ENCODE peak calls at places on chromosome 22, in ten cellular contexts. One of them, this sample, is unnamed.

GRCh38 chr22:42343551-42344081 is 73.2 kb upstream of the TCF20 start:
- DNase-seq in RWPE1: no peak
- DNase-seq in AG20443: peak; percentile 77
- DNase-seq in NCI-H510A treated with DMSO at 0.1 percent for 48 hours: no peak
- DNase-seq in activated naive CD4-positive, alpha-beta T cell treated with Interleukin-2 at 50 U/mL for 16 hours: no peak
- DNase-seq in NCI-H1436: peak; percentile 48
- DNase-seq in left ventricle myocardium superior: peak; percentile 58
- DNase-seq in pancreas: no peak
- DNase-seq in stimulated activated CD8-positive, alpha-beta memory T cell treated with anti-CD3 and anti-CD28 coated beads, Interleukin-7, amount 100 ng/mL, for 24 hours: no peak
- DNase-seq in NB4: no peak
- DNase-seq in this sample: peak; percentile 67

GRCh38 chr22:47089374-47089773 is 326.9 kb downstream of the TBC1D22A start:
- DNase-seq in stimulated activated CD8-positive, alpha-beta memory T cell treated with anti-CD3 and anti-CD28 coated beads, Interleukin-7, amount 100 ng/mL, for 24 hours: no peak
- DNase-seq in NCI-H510A treated with DMSO at 0.1 percent for 48 hours: no peak
- DNase-seq in pancreas: no peak
- DNase-seq in NCI-H1436: no peak
- DNase-seq in activated naive CD4-positive, alpha-beta T cell treated with Interleukin-2 at 50 U/mL for 16 hours: no peak
- DNase-seq in NB4: no peak
- DNase-seq in RWPE1: no peak
- DNase-seq in left ventricle myocardium superior: no peak
- DNase-seq in AG20443: no peak
- DNase-seq in this sample: no peak

GRCh38 chr22:49815641-49816071 is 12.0 kb downstream of the BRD1 start:
- DNase-seq in pancreas: no peak
- DNase-seq in NCI-H1436: no peak
- DNase-seq in RWPE1: no peak
- DNase-seq in AG20443: no peak
- DNase-seq in NCI-H510A treated with DMSO at 0.1 percent for 48 hours: no peak
- DNase-seq in activated naive CD4-positive, alpha-beta T cell treated with Interleukin-2 at 50 U/mL for 16 hours: peak; percentile 23
- DNase-seq in NB4: no peak
- DNase-seq in left ventricle myocardium superior: no peak
- DNase-seq in stimulated activated CD8-positive, alpha-beta memory T cell treated with anti-CD3 and anti-CD28 coated beads, Interleukin-7, amount 100 ng/mL, for 24 hours: no peak
- DNase-seq in this sample: no peak

GRCh38 chr22:21775061-21775460 is 39.5 kb upstream of the YPEL1 start:
- DNase-seq in pancreas: no peak
- DNase-seq in left ventricle myocardium superior: no peak
- DNase-seq in RWPE1: no peak
- DNase-seq in activated naive CD4-positive, alpha-beta T cell treated with Interleukin-2 at 50 U/mL for 16 hours: no peak
- DNase-seq in NCI-H510A treated with DMSO at 0.1 percent for 48 hours: no peak
- DNase-seq in AG20443: no peak
- DNase-seq in NCI-H1436: no peak
- DNase-seq in stimulated activated CD8-positive, alpha-beta memory T cell treated with anti-CD3 and anti-CD28 coated beads, Interleukin-7, amount 100 ng/mL, for 24 hours: no peak
- DNase-seq in NB4: no peak
- DNase-seq in this sample: no peak

GRCh38 chr22:29218758-29219408 is 13.2 kb downstream of the EMID1 start:
- DNase-seq in NCI-H1436: no peak
- DNase-seq in RWPE1: no peak
- DNase-seq in NCI-H510A treated with DMSO at 0.1 percent for 48 hours: no peak
- DNase-seq in stimulated activated CD8-positive, alpha-beta memory T cell treated with anti-CD3 and anti-CD28 coated beads, Interleukin-7, amount 100 ng/mL, for 24 hours: no peak
- DNase-seq in NB4: no peak
- DNase-seq in left ventricle myocardium superior: peak; percentile 21
- DNase-seq in pancreas: no peak
- DNase-seq in AG20443: no peak
- DNase-seq in activated naive CD4-positive, alpha-beta T cell treated with Interleukin-2 at 50 U/mL for 16 hours: no peak
- DNase-seq in this sample: no peak

GRCh38 chr22:42170946-42171345 is 40.3 kb upstream of the CYP2D6 start:
- DNase-seq in NCI-H1436: no peak
- DNase-seq in pancreas: no peak
- DNase-seq in AG20443: no peak
- DNase-seq in left ventricle myocardium superior: no peak
- DNase-seq in NB4: no peak
- DNase-seq in stimulated activated CD8-positive, alpha-beta memory T cell treated with anti-CD3 and anti-CD28 coated beads, Interleukin-7, amount 100 ng/mL, for 24 hours: no peak
- DNase-seq in NCI-H510A treated with DMSO at 0.1 percent for 48 hours: no peak
- DNase-seq in RWPE1: no peak
- DNase-seq in activated naive CD4-positive, alpha-beta T cell treated with Interleukin-2 at 50 U/mL for 16 hours: no peak
- DNase-seq in this sample: no peak

GRCh38 chr22:22558972-22559603 is at the start of gene PRAME:
- DNase-seq in NCI-H510A treated with DMSO at 0.1 percent for 48 hours: peak; percentile 72
- DNase-seq in left ventricle myocardium superior: peak; percentile 68
- DNase-seq in RWPE1: peak; percentile 8
- DNase-seq in stimulated activated CD8-positive, alpha-beta memory T cell treated with anti-CD3 and anti-CD28 coated beads, Interleukin-7, amount 100 ng/mL, for 24 hours: peak; percentile 75
- DNase-seq in NB4: peak; percentile 89
- DNase-seq in activated naive CD4-positive, alpha-beta T cell treated with Interleukin-2 at 50 U/mL for 16 hours: peak; percentile 66
- DNase-seq in NCI-H1436: peak; percentile 85
- DNase-seq in pancreas: peak; percentile 74
- DNase-seq in AG20443: peak; percentile 47
- DNase-seq in this sample: peak; percentile 97

GRCh38 chr22:41367039-41367679 is 14.6 kb upstream of the TEF start:
- DNase-seq in RWPE1: peak; percentile 85
- DNase-seq in pancreas: peak; percentile 100
- DNase-seq in left ventricle myocardium superior: peak; percentile 99
- DNase-seq in NCI-H510A treated with DMSO at 0.1 percent for 48 hours: peak; percentile 85
- DNase-seq in NB4: peak; percentile 80
- DNase-seq in AG20443: peak; percentile 96
- DNase-seq in stimulated activated CD8-positive, alpha-beta memory T cell treated with anti-CD3 and anti-CD28 coated beads, Interleukin-7, amount 100 ng/mL, for 24 hours: no peak
- DNase-seq in activated naive CD4-positive, alpha-beta T cell treated with Interleukin-2 at 50 U/mL for 16 hours: no peak
- DNase-seq in NCI-H1436: peak; percentile 73
- DNase-seq in this sample: peak; percentile 83

GRCh38 chr22:31099841-31100761 is 7.3 kb downstream of the SELENOM start:
- DNase-seq in NCI-H510A treated with DMSO at 0.1 percent for 48 hours: no peak
- DNase-seq in pancreas: no peak
- DNase-seq in RWPE1: no peak
- DNase-seq in stimulated activated CD8-positive, alpha-beta memory T cell treated with anti-CD3 and anti-CD28 coated beads, Interleukin-7, amount 100 ng/mL, for 24 hours: no peak
- DNase-seq in left ventricle myocardium superior: peak; percentile 26
- DNase-seq in activated naive CD4-positive, alpha-beta T cell treated with Interleukin-2 at 50 U/mL for 16 hours: no peak
- DNase-seq in AG20443: no peak
- DNase-seq in NB4: no peak
- DNase-seq in NCI-H1436: no peak
- DNase-seq in this sample: no peak

GRCh38 chr22:25786165-25786564 is 44.2 kb downstream of the MYO18B start:
- DNase-seq in AG20443: no peak
- DNase-seq in NCI-H1436: no peak
- DNase-seq in NCI-H510A treated with DMSO at 0.1 percent for 48 hours: no peak
- DNase-seq in left ventricle myocardium superior: no peak
- DNase-seq in activated naive CD4-positive, alpha-beta T cell treated with Interleukin-2 at 50 U/mL for 16 hours: no peak
- DNase-seq in NB4: no peak
- DNase-seq in RWPE1: no peak
- DNase-seq in pancreas: no peak
- DNase-seq in stimulated activated CD8-positive, alpha-beta memory T cell treated with anti-CD3 and anti-CD28 coated beads, Interleukin-7, amount 100 ng/mL, for 24 hours: no peak
- DNase-seq in this sample: no peak

GRCh38 chr22:19880786-19881569 is 26.3 kb upstream of the GNB1L start:
- DNase-seq in AG20443: peak; percentile 97
- DNase-seq in left ventricle myocardium superior: peak; percentile 64
- DNase-seq in pancreas: peak; percentile 52
- DNase-seq in NCI-H1436: no peak
- DNase-seq in RWPE1: peak; percentile 90
- DNase-seq in activated naive CD4-positive, alpha-beta T cell treated with Interleukin-2 at 50 U/mL for 16 hours: no peak
- DNase-seq in NB4: no peak
- DNase-seq in stimulated activated CD8-positive, alpha-beta memory T cell treated with anti-CD3 and anti-CD28 coated beads, Interleukin-7, amount 100 ng/mL, for 24 hours: no peak
- DNase-seq in NCI-H510A treated with DMSO at 0.1 percent for 48 hours: no peak
- DNase-seq in this sample: peak; percentile 61

GRCh38 chr22:47802446-47802845 is 1040.0 kb downstream of the TBC1D22A start:
- DNase-seq in NCI-H1436: no peak
- DNase-seq in NB4: no peak
- DNase-seq in stimulated activated CD8-positive, alpha-beta memory T cell treated with anti-CD3 and anti-CD28 coated beads, Interleukin-7, amount 100 ng/mL, for 24 hours: no peak
- DNase-seq in left ventricle myocardium superior: no peak
- DNase-seq in NCI-H510A treated with DMSO at 0.1 percent for 48 hours: no peak
- DNase-seq in AG20443: no peak
- DNase-seq in pancreas: no peak
- DNase-seq in activated naive CD4-positive, alpha-beta T cell treated with Interleukin-2 at 50 U/mL for 16 hours: no peak
- DNase-seq in RWPE1: no peak
- DNase-seq in this sample: no peak

GRCh38 chr22:25702571-25703167 is 39.3 kb upstream of the MYO18B start:
- DNase-seq in activated naive CD4-positive, alpha-beta T cell treated with Interleukin-2 at 50 U/mL for 16 hours: no peak
- DNase-seq in AG20443: no peak
- DNase-seq in NB4: no peak
- DNase-seq in stimulated activated CD8-positive, alpha-beta memory T cell treated with anti-CD3 and anti-CD28 coated beads, Interleukin-7, amount 100 ng/mL, for 24 hours: no peak
- DNase-seq in pancreas: no peak
- DNase-seq in NCI-H1436: no peak
- DNase-seq in left ventricle myocardium superior: no peak
- DNase-seq in NCI-H510A treated with DMSO at 0.1 percent for 48 hours: no peak
- DNase-seq in RWPE1: peak; percentile 4
- DNase-seq in this sample: no peak

GRCh38 chr22:17792289-17792688 is 18.0 kb upstream of the BID start:
- DNase-seq in stimulated activated CD8-positive, alpha-beta memory T cell treated with anti-CD3 and anti-CD28 coated beads, Interleukin-7, amount 100 ng/mL, for 24 hours: no peak
- DNase-seq in NCI-H510A treated with DMSO at 0.1 percent for 48 hours: no peak
- DNase-seq in pancreas: no peak
- DNase-seq in NCI-H1436: no peak
- DNase-seq in activated naive CD4-positive, alpha-beta T cell treated with Interleukin-2 at 50 U/mL for 16 hours: no peak
- DNase-seq in AG20443: no peak
- DNase-seq in left ventricle myocardium superior: peak; percentile 18
- DNase-seq in NB4: no peak
- DNase-seq in RWPE1: no peak
- DNase-seq in this sample: no peak

GRCh38 chr22:47014636-47014930 is 252.1 kb downstream of the TBC1D22A start:
- DNase-seq in left ventricle myocardium superior: no peak
- DNase-seq in stimulated activated CD8-positive, alpha-beta memory T cell treated with anti-CD3 and anti-CD28 coated beads, Interleukin-7, amount 100 ng/mL, for 24 hours: no peak
- DNase-seq in pancreas: no peak
- DNase-seq in activated naive CD4-positive, alpha-beta T cell treated with Interleukin-2 at 50 U/mL for 16 hours: no peak
- DNase-seq in NCI-H510A treated with DMSO at 0.1 percent for 48 hours: no peak
- DNase-seq in AG20443: no peak
- DNase-seq in NB4: no peak
- DNase-seq in RWPE1: no peak
- DNase-seq in NCI-H1436: no peak
- DNase-seq in this sample: no peak

GRCh38 chr22:41557401-41558240 is 3.2 kb upstream of the CSDC2 start:
- DNase-seq in NB4: no peak
- DNase-seq in left ventricle myocardium superior: peak; percentile 83
- DNase-seq in activated naive CD4-positive, alpha-beta T cell treated with Interleukin-2 at 50 U/mL for 16 hours: peak; percentile 7
- DNase-seq in RWPE1: no peak
- DNase-seq in pancreas: no peak
- DNase-seq in NCI-H510A treated with DMSO at 0.1 percent for 48 hours: peak; percentile 76
- DNase-seq in AG20443: peak; percentile 87
- DNase-seq in NCI-H1436: peak; percentile 23
- DNase-seq in stimulated activated CD8-positive, alpha-beta memory T cell treated with anti-CD3 and anti-CD28 coated beads, Interleukin-7, amount 100 ng/mL, for 24 hours: no peak
- DNase-seq in this sample: no peak

GRCh38 chr22:27885977-27886842 is 32.8 kb downstream of the PITPNB start:
- DNase-seq in NCI-H510A treated with DMSO at 0.1 percent for 48 hours: no peak
- DNase-seq in AG20443: peak; percentile 66
- DNase-seq in NB4: peak; percentile 49
- DNase-seq in activated naive CD4-positive, alpha-beta T cell treated with Interleukin-2 at 50 U/mL for 16 hours: peak; percentile 47
- DNase-seq in stimulated activated CD8-positive, alpha-beta memory T cell treated with anti-CD3 and anti-CD28 coated beads, Interleukin-7, amount 100 ng/mL, for 24 hours: no peak
- DNase-seq in RWPE1: peak; percentile 37
- DNase-seq in left ventricle myocardium superior: no peak
- DNase-seq in NCI-H1436: no peak
- DNase-seq in pancreas: no peak
- DNase-seq in this sample: peak; percentile 57

GRCh38 chr22:36966851-36967535 is 52.3 kb downstream of the TST start:
- DNase-seq in NB4: no peak
- DNase-seq in pancreas: peak; percentile 15
- DNase-seq in RWPE1: no peak
- DNase-seq in AG20443: no peak
- DNase-seq in left ventricle myocardium superior: no peak
- DNase-seq in activated naive CD4-positive, alpha-beta T cell treated with Interleukin-2 at 50 U/mL for 16 hours: no peak
- DNase-seq in stimulated activated CD8-positive, alpha-beta memory T cell treated with anti-CD3 and anti-CD28 coated beads, Interleukin-7, amount 100 ng/mL, for 24 hours: no peak
- DNase-seq in NCI-H1436: no peak
- DNase-seq in NCI-H510A treated with DMSO at 0.1 percent for 48 hours: no peak
- DNase-seq in this sample: no peak

GRCh38 chr22:50250555-50251471 is at the start of gene HDAC10:
- DNase-seq in activated naive CD4-positive, alpha-beta T cell treated with Interleukin-2 at 50 U/mL for 16 hours: peak; percentile 82
- DNase-seq in NCI-H510A treated with DMSO at 0.1 percent for 48 hours: peak; percentile 38
- DNase-seq in pancreas: peak; percentile 92
- DNase-seq in NB4: peak; percentile 91
- DNase-seq in stimulated activated CD8-positive, alpha-beta memory T cell treated with anti-CD3 and anti-CD28 coated beads, Interleukin-7, amount 100 ng/mL, for 24 hours: no peak
- DNase-seq in NCI-H1436: peak; percentile 74
- DNase-seq in left ventricle myocardium superior: peak; percentile 92
- DNase-seq in RWPE1: no peak
- DNase-seq in AG20443: peak; percentile 94
- DNase-seq in this sample: peak; percentile 75

GRCh38 chr22:44448271-44448780 is 49.7 kb downstream of the RTL6 start:
- DNase-seq in AG20443: peak; percentile 96
- DNase-seq in stimulated activated CD8-positive, alpha-beta memory T cell treated with anti-CD3 and anti-CD28 coated beads, Interleukin-7, amount 100 ng/mL, for 24 hours: no peak
- DNase-seq in RWPE1: peak; percentile 65
- DNase-seq in NCI-H1436: peak; percentile 61
- DNase-seq in NB4: no peak
- DNase-seq in pancreas: no peak
- DNase-seq in left ventricle myocardium superior: peak; percentile 84
- DNase-seq in activated naive CD4-positive, alpha-beta T cell treated with Interleukin-2 at 50 U/mL for 16 hours: no peak
- DNase-seq in NCI-H510A treated with DMSO at 0.1 percent for 48 hours: no peak
- DNase-seq in this sample: no peak

GRCh38 chr22:37609240-37610152 is 862 bp downstream of the GGA1 start:
- DNase-seq in NB4: peak; percentile 80
- DNase-seq in AG20443: peak; percentile 54
- DNase-seq in activated naive CD4-positive, alpha-beta T cell treated with Interleukin-2 at 50 U/mL for 16 hours: no peak
- DNase-seq in NCI-H510A treated with DMSO at 0.1 percent for 48 hours: no peak
- DNase-seq in stimulated activated CD8-positive, alpha-beta memory T cell treated with anti-CD3 and anti-CD28 coated beads, Interleukin-7, amount 100 ng/mL, for 24 hours: no peak
- DNase-seq in NCI-H1436: no peak
- DNase-seq in RWPE1: peak; percentile 32
- DNase-seq in pancreas: no peak
- DNase-seq in left ventricle myocardium superior: no peak
- DNase-seq in this sample: no peak

GRCh38 chr22:37906364-37907008 is 389 bp downstream of the MICALL1 start:
- DNase-seq in left ventricle myocardium superior: peak; percentile 49
- DNase-seq in NCI-H1436: no peak
- DNase-seq in AG20443: peak; percentile 48
- DNase-seq in RWPE1: no peak
- DNase-seq in stimulated activated CD8-positive, alpha-beta memory T cell treated with anti-CD3 and anti-CD28 coated beads, Interleukin-7, amount 100 ng/mL, for 24 hours: no peak
- DNase-seq in NCI-H510A treated with DMSO at 0.1 percent for 48 hours: no peak
- DNase-seq in activated naive CD4-positive, alpha-beta T cell treated with Interleukin-2 at 50 U/mL for 16 hours: peak; percentile 43
- DNase-seq in pancreas: peak; percentile 69
- DNase-seq in NB4: peak; percentile 32
- DNase-seq in this sample: peak; percentile 45

GRCh38 chr22:23179381-23180294 is 671 bp upstream of the BCR start:
- DNase-seq in NB4: peak; percentile 58
- DNase-seq in stimulated activated CD8-positive, alpha-beta memory T cell treated with anti-CD3 and anti-CD28 coated beads, Interleukin-7, amount 100 ng/mL, for 24 hours: no peak
- DNase-seq in left ventricle myocardium superior: peak; percentile 57
- DNase-seq in RWPE1: no peak
- DNase-seq in activated naive CD4-positive, alpha-beta T cell treated with Interleukin-2 at 50 U/mL for 16 hours: peak; percentile 21
- DNase-seq in pancreas: peak; percentile 67
- DNase-seq in NCI-H1436: peak; percentile 47
- DNase-seq in AG20443: no peak
- DNase-seq in NCI-H510A treated with DMSO at 0.1 percent for 48 hours: no peak
- DNase-seq in this sample: no peak

GRCh38 chr22:37777122-37777687 is 30.5 kb upstream of the GCAT start:
- DNase-seq in stimulated activated CD8-positive, alpha-beta memory T cell treated with anti-CD3 and anti-CD28 coated beads, Interleukin-7, amount 100 ng/mL, for 24 hours: no peak
- DNase-seq in left ventricle myocardium superior: no peak
- DNase-seq in NCI-H510A treated with DMSO at 0.1 percent for 48 hours: no peak
- DNase-seq in NB4: peak; percentile 66
- DNase-seq in RWPE1: peak; percentile 77
- DNase-seq in pancreas: peak; percentile 77
- DNase-seq in activated naive CD4-positive, alpha-beta T cell treated with Interleukin-2 at 50 U/mL for 16 hours: no peak
- DNase-seq in NCI-H1436: no peak
- DNase-seq in AG20443: peak; percentile 82
- DNase-seq in this sample: no peak

GRCh38 chr22:27424319-27424718 is 377.2 kb downstream of the MN1 start:
- DNase-seq in RWPE1: no peak
- DNase-seq in NB4: no peak
- DNase-seq in left ventricle myocardium superior: no peak
- DNase-seq in activated naive CD4-positive, alpha-beta T cell treated with Interleukin-2 at 50 U/mL for 16 hours: no peak
- DNase-seq in stimulated activated CD8-positive, alpha-beta memory T cell treated with anti-CD3 and anti-CD28 coated beads, Interleukin-7, amount 100 ng/mL, for 24 hours: no peak
- DNase-seq in pancreas: no peak
- DNase-seq in NCI-H1436: no peak
- DNase-seq in NCI-H510A treated with DMSO at 0.1 percent for 48 hours: no peak
- DNase-seq in AG20443: peak; percentile 32
- DNase-seq in this sample: no peak

GRCh38 chr22:32700186-32700882 is 101.2 kb upstream of the TIMP3 start:
- DNase-seq in stimulated activated CD8-positive, alpha-beta memory T cell treated with anti-CD3 and anti-CD28 coated beads, Interleukin-7, amount 100 ng/mL, for 24 hours: no peak
- DNase-seq in AG20443: peak; percentile 52
- DNase-seq in NCI-H1436: no peak
- DNase-seq in NCI-H510A treated with DMSO at 0.1 percent for 48 hours: no peak
- DNase-seq in pancreas: no peak
- DNase-seq in RWPE1: no peak
- DNase-seq in left ventricle myocardium superior: peak; percentile 48
- DNase-seq in NB4: no peak
- DNase-seq in activated naive CD4-positive, alpha-beta T cell treated with Interleukin-2 at 50 U/mL for 16 hours: no peak
- DNase-seq in this sample: no peak

GRCh38 chr22:47804281-47804680 is 1041.8 kb downstream of the TBC1D22A start:
- DNase-seq in RWPE1: no peak
- DNase-seq in AG20443: no peak
- DNase-seq in NCI-H1436: no peak
- DNase-seq in stimulated activated CD8-positive, alpha-beta memory T cell treated with anti-CD3 and anti-CD28 coated beads, Interleukin-7, amount 100 ng/mL, for 24 hours: no peak
- DNase-seq in left ventricle myocardium superior: no peak
- DNase-seq in activated naive CD4-positive, alpha-beta T cell treated with Interleukin-2 at 50 U/mL for 16 hours: no peak
- DNase-seq in pancreas: no peak
- DNase-seq in NB4: no peak
- DNase-seq in NCI-H510A treated with DMSO at 0.1 percent for 48 hours: no peak
- DNase-seq in this sample: no peak

GRCh38 chr22:45290410-45290936 is 5.7 kb downstream of the UPK3A start:
- DNase-seq in AG20443: peak; percentile 72
- DNase-seq in NB4: no peak
- DNase-seq in NCI-H510A treated with DMSO at 0.1 percent for 48 hours: peak; percentile 39
- DNase-seq in pancreas: no peak
- DNase-seq in RWPE1: no peak
- DNase-seq in stimulated activated CD8-positive, alpha-beta memory T cell treated with anti-CD3 and anti-CD28 coated beads, Interleukin-7, amount 100 ng/mL, for 24 hours: no peak
- DNase-seq in left ventricle myocardium superior: peak; percentile 56
- DNase-seq in NCI-H1436: peak; percentile 74
- DNase-seq in activated naive CD4-positive, alpha-beta T cell treated with Interleukin-2 at 50 U/mL for 16 hours: no peak
- DNase-seq in this sample: no peak